ENCODE peak calls at places on chromosomes 2 and 18, in four cellular contexts. I is adrenal gland, D is WTC11, Z is choroid plexus epithelial cell. U is an unnamed sample.

GRCh38 chr18:60292186-60292585 is 80.4 kb downstream of the MC4R start:
- DNase-seq in I (no peak), D (no peak), Z (no peak), U (no peak)

GRCh38 chr18:39414009-39414700 is 1848.6 kb upstream of the CELF4 start:
- DNase-seq in I (no peak), D (no peak), Z (peak), U (no peak)

GRCh38 chr2:158539176-158539895 is 82.6 kb downstream of the PKP4 start:
- DNase-seq in I (no peak), D (no peak), Z (peak), U (no peak)

GRCh38 chr2:62691186-62691585 is 14.3 kb upstream of the EHBP1 start:
- DNase-seq in I (no peak), D (no peak), Z (no peak), U (no peak)

GRCh38 chr2:65367517-65367916 is 64.9 kb downstream of the SPRED2 start:
- DNase-seq in I (peak), D (no peak), Z (peak), U (no peak)

GRCh38 chr2:29009270-29009669 is 28.2 kb downstream of the TOGARAM2 start:
- DNase-seq in I (no peak), D (no peak), Z (no peak), U (no peak)

GRCh38 chr2:37896319-37896718 is 28.8 kb upstream of the RMDN2 start:
- DNase-seq in I (no peak), D (no peak), Z (peak), U (no peak)

GRCh38 chr18:8848541-8848940 is 143.2 kb downstream of the MTCL1 start:
- DNase-seq in I (no peak), D (no peak), Z (no peak), U (no peak)

GRCh38 chr2:53087282-53087882 is 680.2 kb upstream of the CHAC2 start:
- DNase-seq in I (no peak), D (no peak), Z (peak), U (no peak)

GRCh38 chr2:234111523-234111922 is 61.0 kb downstream of the SPP2 start:
- DNase-seq in I (peak), D (no peak), Z (no peak), U (no peak)

GRCh38 chr2:110770308-110770695 is 37.9 kb downstream of the ACOXL start:
- DNase-seq in I (no peak), D (no peak), Z (no peak), U (no peak)

GRCh38 chr2:221501883-221502269 is 70.2 kb downstream of the EPHA4 start:
- DNase-seq in I (no peak), D (no peak), Z (no peak), U (no peak)
- TF ChIP-seq CTCF in I (no peak), D (no peak), Z (no peak), U (no peak)

GRCh38 chr2:80328033-80328635 is 23.6 kb upstream of the LRRTM1 start:
- DNase-seq in I (no peak), D (no peak), Z (no peak), U (no peak)
- TF ChIP-seq CTCF in I (no peak), D (no peak), Z (no peak), U (no peak)

GRCh38 chr2:19031642-19032041 is 326.8 kb downstream of the OSR1 start:
- DNase-seq in I (no peak), D (no peak), Z (no peak), U (no peak)

GRCh38 chr2:19035238-19035637 is 323.2 kb downstream of the OSR1 start:
- DNase-seq in I (peak), D (no peak), Z (peak), U (no peak)

GRCh38 chr2:19028617-19029016 is 329.8 kb downstream of the OSR1 start:
- DNase-seq in I (no peak), D (no peak), Z (no peak), U (no peak)

GRCh38 chr2:19029655-19030054 is 328.8 kb downstream of the OSR1 start:
- DNase-seq in I (no peak), D (no peak), Z (no peak), U (no peak)

DNA sequence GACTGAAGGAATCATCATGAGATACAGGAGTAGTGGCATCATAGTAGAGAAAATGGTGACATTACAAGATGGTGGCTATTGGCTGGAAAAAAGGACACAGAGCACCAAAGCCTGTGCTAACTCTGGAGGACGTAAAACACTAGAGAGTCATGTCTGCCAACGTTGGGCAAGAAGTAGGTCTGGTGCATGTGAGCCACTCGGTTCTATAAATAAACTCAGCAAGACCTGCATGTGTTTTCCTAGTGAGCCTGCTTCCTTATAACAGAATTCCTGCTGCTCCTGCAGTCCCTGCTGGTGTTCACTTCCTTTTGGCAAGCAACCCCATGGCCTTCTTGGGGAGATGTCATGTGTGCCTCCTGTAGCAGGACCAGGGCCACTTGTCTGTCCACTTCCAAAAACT is 325.2 kb downstream of the OSR1 start:
- DNase-seq in I (no peak), D (no peak), Z (peak), U (no peak)
- TF ChIP-seq CTCF in I (no peak), D (no peak), Z (no peak), U (no peak)

GRCh38 chr2:100422320-100422719 is 4.9 kb upstream of the CHST10 start:
- DNase-seq in I (peak), D (peak), Z (peak), U (no peak)
- TF ChIP-seq CTCF in I (peak), D (peak), Z (peak), U (no peak)

GRCh38 chr2:204628926-204629661 is 83.8 kb downstream of the PARD3B start:
- DNase-seq in I (no peak), D (no peak), Z (no peak), U (no peak)

GRCh38 chr2:204625135-204625534 is 79.9 kb downstream of the PARD3B start:
- DNase-seq in I (no peak), D (no peak), Z (no peak), U (no peak)
- TF ChIP-seq CTCF in I (no peak), D (no peak), Z (no peak), U (no peak)

GRCh38 chr2:145958611-145959010 is 1438.7 kb upstream of the ZEB2 start:
- DNase-seq in I (no peak), D (no peak), Z (no peak), U (no peak)
- TF ChIP-seq CTCF in I (no peak), D (no peak), Z (no peak), U (no peak)

GRCh38 chr18:70645971-70646370 is 357.1 kb downstream of the SOCS6 start:
- DNase-seq in I (no peak), D (no peak), Z (no peak), U (no peak)
- TF ChIP-seq CTCF in I (no peak), D (no peak), Z (no peak), U (no peak)

GRCh38 chr2:60821133-60821469 is 60.3 kb upstream of the REL start:
- DNase-seq in I (no peak), D (no peak), Z (no peak), U (no peak)
- TF ChIP-seq CTCF in I (no peak), D (no peak), Z (no peak), U (no peak)

U was measured in coronary artery.